ENCODE peak calls at places on chromosome 12, in five cellular contexts. K is astrocyte, R is IMR-90, T is tibial artery, B is coronary artery. X is an unnamed sample.

GRCh38 chr12:102059343-102059742 is 2.4 kb downstream of the WASHC3 start:
- DNase-seq in T (no peak), R (no peak), B (no peak), K (no peak), X (no peak)

GRCh38 chr12:52015393-52016081 is 8.8 kb downstream of the TAMALIN start:
- DNase-seq in B (no peak), R (no peak), T (no peak), K (no peak), X (no peak)

GRCh38 chr12:12704593-12705230 is 8.7 kb upstream of the GPR19 start:
- DNase-seq in R (peak), T (no peak), K (peak), B (no peak), X (peak)

GRCh38 chr12:115155665-115156645 is 472.0 kb upstream of the TBX3 start:
- DNase-seq in R (peak), T (no peak), B (no peak), K (peak), X (no peak)

GRCh38 chr12:60577607-60578006 is 981.8 kb downstream of the SLC16A7 start:
- DNase-seq in T (no peak), K (no peak), B (no peak), R (no peak), X (no peak)

GRCh38 chr12:57069522-57069921 is 9.1 kb downstream of the NEMP1 start:
- DNase-seq in T (peak), B (peak), K (peak), R (peak), X (peak)

GRCh38 chr12:46209165-46209564 is 59.7 kb downstream of the SLC38A1 start:
- DNase-seq in T (no peak), R (peak), K (peak), B (no peak), X (no peak)

GRCh38 chr12:83866477-83866876 is 1046.1 kb downstream of the SLC6A15 start:
- DNase-seq in B (no peak), K (no peak), T (no peak), R (no peak), X (no peak)

GRCh38 chr12:4909734-4910501 is at the start of gene KCNA1:
- DNase-seq in R (no peak), K (peak), B (no peak), T (no peak), X (no peak)

GRCh38 chr12:127770123-127770522 is 496.8 kb upstream of the TMEM132C start:
- DNase-seq in T (no peak), R (no peak), B (no peak), K (no peak), X (no peak)

GRCh38 chr12:131862994-131863710 is 31.3 kb upstream of the ULK1 start:
- DNase-seq in B (no peak), K (peak), T (no peak), R (no peak), X (no peak)

GRCh38 chr12:120466560-120467315 is 2.8 kb downstream of the SRSF9 start:
- DNase-seq in T (no peak), K (no peak), B (no peak), R (peak), X (no peak)

GRCh38 chr12:45989857-45990467 is 412 bp downstream of the SCAF11 start:
- DNase-seq in B (peak), T (peak), K (peak), R (peak), X (no peak)

GRCh38 chr12:42145197-42145549 is 499 bp upstream of the GXYLT1 start:
- DNase-seq in T (no peak), R (peak), B (no peak), K (no peak), X (no peak)

GRCh38 chr12:13163868-13164267 is 32.7 kb upstream of the EMP1 start:
- DNase-seq in B (no peak), R (no peak), K (no peak), T (no peak), X (no peak)

GRCh38 chr12:77118696-77119095 is 53.3 kb upstream of the E2F7 start:
- DNase-seq in T (no peak), R (peak), K (peak), B (no peak), X (no peak)

GRCh38 chr12:69934011-69934410 is 109.0 kb downstream of the MYRFL start:
- DNase-seq in T (no peak), B (no peak), R (no peak), K (no peak), X (no peak)

GRCh38 chr12:7937867-7938506 is 2.0 kb upstream of the SLC2A3 start:
- DNase-seq in R (no peak), B (no peak), K (peak), T (no peak), X (no peak)

GRCh38 chr12:84922721-84923120 is 10.1 kb upstream of the SLC6A15 start:
- DNase-seq in T (no peak), R (peak), K (no peak), B (no peak), X (no peak)

GRCh38 chr12:13573698-13574321 is 377.3 kb downstream of the EMP1 start:
- DNase-seq in B (no peak), T (no peak), K (peak), R (peak), X (no peak)

GRCh38 chr12:99984271-99985128 is at the start of gene ANKS1B:
- DNase-seq in B (peak), K (peak), R (peak), T (peak), X (peak)

GRCh38 chr12:32230607-32230982 is 123.9 kb downstream of the BICD1 start:
- DNase-seq in T (no peak), K (no peak), R (no peak), B (no peak), X (no peak)

GRCh38 chr12:121400332-121401139 is 618 bp downstream of the RNF34 start:
- DNase-seq in R (peak), B (no peak), K (peak), T (peak), X (peak)

GRCh38 chr12:121789800-121790748 is 3.4 kb downstream of the RHOF start:
- DNase-seq in T (no peak), B (no peak), K (no peak), R (peak), X (peak)

GRCh38 chr12:11795910-11796459 is 146.5 kb downstream of the ETV6 start:
- DNase-seq in B (no peak), K (peak), T (no peak), R (peak), X (no peak)

GRCh38 chr12:26786491-26787124 is 46.4 kb downstream of the ITPR2 start:
- DNase-seq in R (peak), B (no peak), K (no peak), T (no peak), X (no peak)

GRCh38 chr12:12482150-12482761 is 80.4 kb downstream of the DUSP16 start:
- DNase-seq in B (no peak), T (no peak), R (no peak), K (no peak), X (no peak)

GRCh38 chr12:24551368-24551767 is 397.5 kb downstream of the BCAT1 start:
- DNase-seq in B (no peak), K (no peak), R (no peak), T (no peak), X (no peak)

GRCh38 chr12:122835693-122836026 is 403 bp downstream of the HIP1R start:
- DNase-seq in K (no peak), B (no peak), R (no peak), T (no peak), X (no peak)

GRCh38 chr12:96247567-96247962 is 53.4 kb downstream of the ELK3 start:
- DNase-seq in T (no peak), K (no peak), B (no peak), R (peak), X (no peak)

GRCh38 chr12:6766651-6767300 is 613 bp downstream of the PTMS start:
- DNase-seq in K (peak), R (peak), B (no peak), T (peak), X (no peak)

GRCh38 chr12:53325539-53326061 is 4.2 kb upstream of the AAAS start:
- DNase-seq in B (peak), R (no peak), K (no peak), T (peak), X (no peak)

GRCh38 chr12:37543131-37543965 is 773.2 kb upstream of the ALG10B start:
- DNase-seq in R (no peak), T (no peak), K (no peak), B (no peak), X (no peak)

GRCh38 chr12:116878567-116879508 is 2.4 kb downstream of the HRK start:
- DNase-seq in K (no peak), T (no peak), B (no peak), R (no peak), X (no peak)

GRCh38 chr12:130748786-130749185 is 32.7 kb upstream of the RIMBP2 start:
- DNase-seq in K (no peak), B (no peak), T (no peak), R (no peak), X (no peak)

GRCh38 chr12:89319111-89319510 is 33.2 kb downstream of the DUSP6 start:
- DNase-seq in K (no peak), T (no peak), B (no peak), R (no peak), X (no peak)

GRCh38 chr12:118439068-118439467 is 62.7 kb downstream of the SUDS3 start:
- DNase-seq in B (no peak), R (no peak), T (no peak), K (no peak), X (no peak)

GRCh38 chr12:6306599-6307220 is 3.8 kb upstream of the PLEKHG6 start:
- DNase-seq in T (no peak), B (no peak), R (no peak), K (no peak), X (no peak)

GRCh38 chr12:7439579-7440505 is 4.1 kb downstream of the CD163L1 start:
- DNase-seq in T (no peak), R (peak), K (peak), B (no peak), X (no peak)

DNA sequence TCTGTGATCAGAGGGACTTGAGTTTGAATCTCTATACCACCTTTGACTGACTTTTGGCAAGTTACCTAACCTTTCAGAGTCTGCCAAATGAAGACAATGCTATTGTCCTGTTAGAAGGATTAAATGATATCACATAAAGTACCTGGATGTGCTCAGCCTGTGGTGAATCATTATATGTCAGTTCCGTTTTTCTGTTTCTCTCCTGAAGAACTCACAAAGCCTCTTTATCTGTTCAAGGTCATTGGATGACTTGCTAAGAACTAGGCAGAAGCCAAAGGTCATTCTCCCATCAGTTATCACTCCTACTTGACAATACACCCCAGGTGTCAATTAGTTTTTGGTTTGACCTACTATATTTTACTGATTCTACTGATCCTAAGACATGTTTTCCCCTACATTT is 174.6 kb downstream of the CACNA1C start:
- DNase-seq in K (no peak), B (no peak), R (no peak), T (no peak), X (no peak)
- H3K27ac ChIP-seq in K (no peak), B (no peak), R (no peak), T (no peak), X (no peak)

GRCh38 chr12:124375141-124375788 is 80.4 kb downstream of the RFLNA start:
- DNase-seq in K (no peak), B (no peak), T (no peak), R (no peak), X (no peak)
- H3K27ac ChIP-seq in K (no peak), B (no peak), T (no peak), R (no peak), X (no peak)

GRCh38 chr12:75329918-75330826 is at the start of gene CAPS2:
- DNase-seq in R (peak), T (peak), K (peak), B (peak), X (peak)
- H3K27ac ChIP-seq in R (peak), T (peak), K (peak), B (no peak), X (peak)

GRCh38 chr12:93315385-93315906 is 62.3 kb upstream of the NUDT4 start:
- DNase-seq in B (no peak), T (no peak), R (no peak), K (no peak), X (no peak)

GRCh38 chr12:93316623-93316971 is 61.1 kb upstream of the NUDT4 start:
- DNase-seq in B (no peak), T (no peak), R (no peak), K (no peak), X (no peak)

GRCh38 chr12:93315907-93316622 is 61.7 kb upstream of the NUDT4 start:
- DNase-seq in R (peak), T (no peak), K (peak), B (no peak), X (no peak)

GRCh38 chr12:93311827-93312226 is 65.9 kb upstream of the NUDT4 start:
- DNase-seq in K (peak), T (no peak), B (no peak), R (no peak), X (no peak)

GRCh38 chr12:93314177-93314497 is 63.6 kb upstream of the NUDT4 start:
- DNase-seq in R (no peak), B (no peak), K (no peak), T (no peak), X (no peak)
- H3K27ac ChIP-seq in R (no peak), B (no peak), K (no peak), T (no peak), X (no peak)

GRCh38 chr12:39048395-39048794 is 143.0 kb upstream of the CPNE8 start:
- DNase-seq in R (no peak), T (no peak), K (no peak), B (no peak), X (no peak)

GRCh38 chr12:39043425-39043824 is 138.0 kb upstream of the CPNE8 start:
- DNase-seq in R (no peak), B (no peak), K (no peak), T (no peak), X (no peak)

GRCh38 chr12:39047539-39048078 is 142.2 kb upstream of the CPNE8 start:
- DNase-seq in R (no peak), T (no peak), B (no peak), K (no peak), X (no peak)

GRCh38 chr12:39044754-39045153 is 139.4 kb upstream of the CPNE8 start:
- DNase-seq in T (no peak), B (no peak), R (no peak), K (no peak), X (no peak)
- H3K27ac ChIP-seq in T (no peak), B (no peak), R (no peak), K (no peak), X (no peak)

GRCh38 chr12:112124918-112125249 is 476 bp upstream of the TRAFD1 start:
- DNase-seq in T (no peak), B (no peak), K (no peak), R (no peak), X (no peak)
- H3K27ac ChIP-seq in T (no peak), B (no peak), K (no peak), R (no peak), X (no peak)

GRCh38 chr12:113158439-113159203 is 9.1 kb downstream of the CFAP73 start:
- DNase-seq in B (no peak), R (no peak), K (no peak), T (no peak), X (no peak)
- H3K27ac ChIP-seq in B (no peak), R (no peak), K (no peak), T (no peak), X (no peak)

X was measured in ascending aorta.